ENCODE peak calls at places on chromosomes 1 and 21, in five cellular contexts. One of them, this sample, is unnamed.

GRCh38 chr1:224211262-224211962 is 28.4 kb downstream of the DEGS1 start:
- DNase-seq in fibroblast of pulmonary artery: peak
- DNase-seq in thoracic aorta: no peak
- DNase-seq in A549: no peak
- DNase-seq in dorsolateral prefrontal cortex: no peak
- DNase-seq in this sample: peak

GRCh38 chr1:118154220-118154619 is 30.8 kb downstream of the SPAG17 start:
- DNase-seq in fibroblast of pulmonary artery: peak
- DNase-seq in thoracic aorta: no peak
- DNase-seq in A549: no peak
- DNase-seq in dorsolateral prefrontal cortex: no peak
- DNase-seq in this sample: peak

GRCh38 chr1:233904979-233905415 is 521 bp downstream of the SLC35F3 start:
- DNase-seq in fibroblast of pulmonary artery: no peak
- DNase-seq in thoracic aorta: no peak
- DNase-seq in A549: no peak
- DNase-seq in dorsolateral prefrontal cortex: peak
- DNase-seq in this sample: no peak

GRCh38 chr1:23691499-23692307 is at the start of gene RPL11:
- DNase-seq in fibroblast of pulmonary artery: peak
- DNase-seq in thoracic aorta: peak
- DNase-seq in A549: peak
- DNase-seq in dorsolateral prefrontal cortex: peak
- DNase-seq in this sample: peak

GRCh38 chr1:92804721-92805169 is 19.8 kb upstream of the EVI5 start:
- DNase-seq in fibroblast of pulmonary artery: peak
- DNase-seq in thoracic aorta: peak
- DNase-seq in A549: peak
- DNase-seq in dorsolateral prefrontal cortex: peak
- DNase-seq in this sample: peak

GRCh38 chr1:15737324-15738319 is 1.6 kb downstream of the SLC25A34 start:
- DNase-seq in fibroblast of pulmonary artery: no peak
- DNase-seq in thoracic aorta: no peak
- DNase-seq in A549: no peak
- DNase-seq in dorsolateral prefrontal cortex: no peak
- DNase-seq in this sample: no peak

GRCh38 chr1:107195476-107195875 is 54.6 kb downstream of the NTNG1 start:
- DNase-seq in fibroblast of pulmonary artery: no peak
- DNase-seq in thoracic aorta: no peak
- DNase-seq in A549: no peak
- DNase-seq in dorsolateral prefrontal cortex: no peak
- DNase-seq in this sample: no peak

GRCh38 chr1:119814288-119814687 is 3.0 kb upstream of the REG4 start:
- DNase-seq in fibroblast of pulmonary artery: no peak
- DNase-seq in thoracic aorta: no peak
- DNase-seq in A549: no peak
- DNase-seq in dorsolateral prefrontal cortex: no peak
- DNase-seq in this sample: no peak

GRCh38 chr1:172163479-172164215 is 256.8 kb upstream of the C1orf105 start:
- DNase-seq in fibroblast of pulmonary artery: peak
- DNase-seq in thoracic aorta: no peak
- DNase-seq in A549: no peak
- DNase-seq in dorsolateral prefrontal cortex: no peak
- DNase-seq in this sample: peak

GRCh38 chr1:1000357-1001056 is 610 bp upstream of the HES4 start:
- DNase-seq in fibroblast of pulmonary artery: peak
- DNase-seq in thoracic aorta: no peak
- DNase-seq in A549: no peak
- DNase-seq in dorsolateral prefrontal cortex: peak
- DNase-seq in this sample: peak

GRCh38 chr21:46096596-46096981 is 1.3 kb upstream of the COL6A2 start:
- DNase-seq in fibroblast of pulmonary artery: no peak
- DNase-seq in thoracic aorta: no peak
- DNase-seq in A549: no peak
- DNase-seq in dorsolateral prefrontal cortex: no peak
- DNase-seq in this sample: no peak

GRCh38 chr21:46098303-46099141 is 610 bp downstream of the COL6A2 start:
- DNase-seq in fibroblast of pulmonary artery: no peak
- DNase-seq in thoracic aorta: peak
- DNase-seq in A549: no peak
- DNase-seq in dorsolateral prefrontal cortex: peak
- DNase-seq in this sample: peak

GRCh38 chr21:46099476-46099875 is 1.6 kb downstream of the COL6A2 start:
- DNase-seq in fibroblast of pulmonary artery: peak
- DNase-seq in thoracic aorta: peak
- DNase-seq in A549: no peak
- DNase-seq in dorsolateral prefrontal cortex: peak
- DNase-seq in this sample: peak

GRCh38 chr21:46096997-46097825 is 701 bp upstream of the COL6A2 start:
- DNase-seq in fibroblast of pulmonary artery: no peak
- DNase-seq in thoracic aorta: no peak
- DNase-seq in A549: no peak
- DNase-seq in dorsolateral prefrontal cortex: peak
- DNase-seq in this sample: peak

GRCh38 chr21:46097826-46098286 is at the start of gene COL6A2:
- DNase-seq in fibroblast of pulmonary artery: peak
- DNase-seq in thoracic aorta: peak
- DNase-seq in A549: peak
- DNase-seq in dorsolateral prefrontal cortex: peak
- DNase-seq in this sample: peak
- TF ChIP-seq CTCF in fibroblast of pulmonary artery: no peak
- TF ChIP-seq CTCF in thoracic aorta: peak
- TF ChIP-seq CTCF in A549: no peak
- TF ChIP-seq CTCF in dorsolateral prefrontal cortex: no peak
- TF ChIP-seq CTCF in this sample: no peak

GRCh38 chr1:18302788-18303413 is 177.8 kb upstream of the KLHDC7A start:
- DNase-seq in fibroblast of pulmonary artery: no peak
- DNase-seq in thoracic aorta: no peak
- DNase-seq in A549: no peak
- DNase-seq in dorsolateral prefrontal cortex: no peak
- DNase-seq in this sample: no peak
- TF ChIP-seq CTCF in fibroblast of pulmonary artery: no peak
- TF ChIP-seq CTCF in thoracic aorta: no peak
- TF ChIP-seq CTCF in A549: peak
- TF ChIP-seq CTCF in dorsolateral prefrontal cortex: peak
- TF ChIP-seq CTCF in this sample: peak

GRCh38 chr1:81756872-81757271 is 43.9 kb upstream of the ADGRL2 start:
- DNase-seq in fibroblast of pulmonary artery: peak
- DNase-seq in thoracic aorta: no peak
- DNase-seq in A549: no peak
- DNase-seq in dorsolateral prefrontal cortex: no peak
- DNase-seq in this sample: peak

GRCh38 chr1:81758213-81758612 is 42.5 kb upstream of the ADGRL2 start:
- DNase-seq in fibroblast of pulmonary artery: no peak
- DNase-seq in thoracic aorta: no peak
- DNase-seq in A549: no peak
- DNase-seq in dorsolateral prefrontal cortex: no peak
- DNase-seq in this sample: peak

GRCh38 chr1:81757398-81758020 is 43.2 kb upstream of the ADGRL2 start:
- DNase-seq in fibroblast of pulmonary artery: no peak
- DNase-seq in thoracic aorta: no peak
- DNase-seq in A549: no peak
- DNase-seq in dorsolateral prefrontal cortex: no peak
- DNase-seq in this sample: peak

GRCh38 chr1:81760487-81761097 is 40.1 kb upstream of the ADGRL2 start:
- DNase-seq in fibroblast of pulmonary artery: peak
- DNase-seq in thoracic aorta: no peak
- DNase-seq in A549: no peak
- DNase-seq in dorsolateral prefrontal cortex: no peak
- DNase-seq in this sample: peak
- TF ChIP-seq CTCF in fibroblast of pulmonary artery: peak
- TF ChIP-seq CTCF in thoracic aorta: peak
- TF ChIP-seq CTCF in A549: peak
- TF ChIP-seq CTCF in dorsolateral prefrontal cortex: peak
- TF ChIP-seq CTCF in this sample: peak

GRCh38 chr1:62013264-62013663 is 181.4 kb upstream of the L1TD1 start:
- DNase-seq in fibroblast of pulmonary artery: no peak
- DNase-seq in thoracic aorta: no peak
- DNase-seq in A549: no peak
- DNase-seq in dorsolateral prefrontal cortex: no peak
- DNase-seq in this sample: no peak
- TF ChIP-seq CTCF in fibroblast of pulmonary artery: no peak
- TF ChIP-seq CTCF in thoracic aorta: no peak
- TF ChIP-seq CTCF in A549: no peak
- TF ChIP-seq CTCF in dorsolateral prefrontal cortex: no peak
- TF ChIP-seq CTCF in this sample: no peak

GRCh38 chr21:31108969-31109368 is 70.7 kb upstream of the KRTAP19-8 start:
- DNase-seq in fibroblast of pulmonary artery: peak
- DNase-seq in thoracic aorta: no peak
- DNase-seq in A549: no peak
- DNase-seq in dorsolateral prefrontal cortex: no peak
- DNase-seq in this sample: peak
- TF ChIP-seq CTCF in fibroblast of pulmonary artery: peak
- TF ChIP-seq CTCF in thoracic aorta: no peak
- TF ChIP-seq CTCF in A549: no peak
- TF ChIP-seq CTCF in dorsolateral prefrontal cortex: peak
- TF ChIP-seq CTCF in this sample: peak

GRCh38 chr1:55536466-55536865 is 321.3 kb upstream of the USP24 start:
- DNase-seq in fibroblast of pulmonary artery: no peak
- DNase-seq in thoracic aorta: no peak
- DNase-seq in A549: no peak
- DNase-seq in dorsolateral prefrontal cortex: no peak
- DNase-seq in this sample: no peak
- TF ChIP-seq CTCF in fibroblast of pulmonary artery: no peak
- TF ChIP-seq CTCF in thoracic aorta: no peak
- TF ChIP-seq CTCF in A549: no peak
- TF ChIP-seq CTCF in dorsolateral prefrontal cortex: no peak
- TF ChIP-seq CTCF in this sample: no peak

GRCh38 chr1:201622353-201622752 is 83.4 kb downstream of the NAV1 start:
- DNase-seq in fibroblast of pulmonary artery: no peak
- DNase-seq in thoracic aorta: no peak
- DNase-seq in A549: no peak
- DNase-seq in dorsolateral prefrontal cortex: no peak
- DNase-seq in this sample: no peak

GRCh38 chr1:201622824-201623223 is 83.9 kb downstream of the NAV1 start:
- DNase-seq in fibroblast of pulmonary artery: no peak
- DNase-seq in thoracic aorta: no peak
- DNase-seq in A549: no peak
- DNase-seq in dorsolateral prefrontal cortex: no peak
- DNase-seq in this sample: no peak

GRCh38 chr1:201625711-201626300 is 86.9 kb downstream of the NAV1 start:
- DNase-seq in fibroblast of pulmonary artery: no peak
- DNase-seq in thoracic aorta: no peak
- DNase-seq in A549: no peak
- DNase-seq in dorsolateral prefrontal cortex: no peak
- DNase-seq in this sample: no peak

GRCh38 chr1:201626629-201627275 is 87.8 kb downstream of the NAV1 start:
- DNase-seq in fibroblast of pulmonary artery: no peak
- DNase-seq in thoracic aorta: no peak
- DNase-seq in A549: no peak
- DNase-seq in dorsolateral prefrontal cortex: no peak
- DNase-seq in this sample: no peak

GRCh38 chr1:201624741-201625646 is 86.1 kb downstream of the NAV1 start:
- DNase-seq in fibroblast of pulmonary artery: peak
- DNase-seq in thoracic aorta: no peak
- DNase-seq in A549: no peak
- DNase-seq in dorsolateral prefrontal cortex: no peak
- DNase-seq in this sample: peak
- TF ChIP-seq CTCF in fibroblast of pulmonary artery: peak
- TF ChIP-seq CTCF in thoracic aorta: no peak
- TF ChIP-seq CTCF in A549: no peak
- TF ChIP-seq CTCF in dorsolateral prefrontal cortex: no peak
- TF ChIP-seq CTCF in this sample: peak

DNA sequence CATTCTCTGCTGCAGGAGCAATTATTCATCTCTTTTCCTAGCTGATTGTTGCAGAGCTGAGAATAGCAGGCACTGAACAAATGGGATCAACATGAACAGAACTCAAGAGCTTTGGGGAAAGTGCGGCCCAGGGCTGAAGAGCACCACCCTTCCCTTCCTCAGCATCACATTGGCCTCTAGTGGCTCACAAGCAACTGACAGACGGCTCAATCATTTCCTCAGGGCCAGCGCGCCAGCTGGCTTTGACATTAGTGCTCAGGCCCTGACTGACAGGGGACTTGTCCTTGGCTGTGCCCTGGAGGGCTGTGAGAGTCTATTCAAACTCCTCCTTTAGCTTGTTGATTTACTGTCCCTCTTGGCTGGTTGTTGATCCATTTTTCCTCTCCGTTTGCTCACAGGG is 295.4 kb downstream of the HLX start:
- DNase-seq in fibroblast of pulmonary artery: peak
- DNase-seq in thoracic aorta: no peak
- DNase-seq in A549: no peak
- DNase-seq in dorsolateral prefrontal cortex: no peak
- DNase-seq in this sample: no peak
- TF ChIP-seq CTCF in fibroblast of pulmonary artery: no peak
- TF ChIP-seq CTCF in thoracic aorta: no peak
- TF ChIP-seq CTCF in A549: no peak
- TF ChIP-seq CTCF in dorsolateral prefrontal cortex: no peak
- TF ChIP-seq CTCF in this sample: no peak

GRCh38 chr1:52562766-52563165 is 9.9 kb upstream of the TUT4 start:
- DNase-seq in fibroblast of pulmonary artery: no peak
- DNase-seq in thoracic aorta: no peak
- DNase-seq in A549: no peak
- DNase-seq in dorsolateral prefrontal cortex: no peak
- DNase-seq in this sample: no peak

GRCh38 chr1:52569333-52570265 is 16.7 kb upstream of the TUT4 start:
- DNase-seq in fibroblast of pulmonary artery: no peak
- DNase-seq in thoracic aorta: no peak
- DNase-seq in A549: no peak
- DNase-seq in dorsolateral prefrontal cortex: no peak
- DNase-seq in this sample: no peak

GRCh38 chr1:52572387-52572786 is 19.5 kb upstream of the TUT4 start:
- DNase-seq in fibroblast of pulmonary artery: no peak
- DNase-seq in thoracic aorta: no peak
- DNase-seq in A549: no peak
- DNase-seq in dorsolateral prefrontal cortex: no peak
- DNase-seq in this sample: no peak

GRCh38 chr1:52571783-52572182 is 18.9 kb upstream of the TUT4 start:
- DNase-seq in fibroblast of pulmonary artery: peak
- DNase-seq in thoracic aorta: no peak
- DNase-seq in A549: no peak
- DNase-seq in dorsolateral prefrontal cortex: no peak
- DNase-seq in this sample: peak

GRCh38 chr1:52567943-52568342 is 15.1 kb upstream of the TUT4 start:
- DNase-seq in fibroblast of pulmonary artery: peak
- DNase-seq in thoracic aorta: no peak
- DNase-seq in A549: no peak
- DNase-seq in dorsolateral prefrontal cortex: no peak
- DNase-seq in this sample: no peak
- TF ChIP-seq CTCF in fibroblast of pulmonary artery: no peak
- TF ChIP-seq CTCF in thoracic aorta: no peak
- TF ChIP-seq CTCF in A549: no peak
- TF ChIP-seq CTCF in dorsolateral prefrontal cortex: no peak
- TF ChIP-seq CTCF in this sample: no peak

DNA sequence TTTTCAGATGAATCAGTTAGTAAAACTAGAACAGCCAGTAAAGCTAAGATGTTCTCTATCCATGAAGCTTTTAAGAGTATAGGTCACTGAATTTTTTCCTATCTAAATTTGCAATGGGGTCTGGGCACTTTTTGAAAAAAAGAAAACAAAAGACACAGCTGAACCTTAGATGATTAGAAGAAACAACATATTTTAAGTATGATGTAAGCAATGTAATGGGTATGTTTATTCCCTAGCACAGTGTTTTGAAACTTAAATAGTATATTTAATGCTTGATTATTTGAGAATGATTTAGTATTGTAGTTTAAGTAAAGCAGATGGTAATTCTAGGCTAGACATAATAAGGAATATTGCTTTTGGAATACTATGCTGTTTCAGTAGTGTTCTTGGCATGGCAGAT is 36.2 kb downstream of the KCTD3 start:
- DNase-seq in fibroblast of pulmonary artery: no peak
- DNase-seq in thoracic aorta: no peak
- DNase-seq in A549: no peak
- DNase-seq in dorsolateral prefrontal cortex: no peak
- DNase-seq in this sample: no peak
- TF ChIP-seq CTCF in fibroblast of pulmonary artery: no peak
- TF ChIP-seq CTCF in thoracic aorta: no peak
- TF ChIP-seq CTCF in A549: no peak
- TF ChIP-seq CTCF in dorsolateral prefrontal cortex: no peak
- TF ChIP-seq CTCF in this sample: no peak

This sample was measured in fibroblast of mammary gland.